ENCODE peak calls at places on chromosomes 4 and X, in five cellular contexts. C, W, S, J and F are unnamed samples.
A peak's percentile ranks its signal among the peaks of the same experiment; 100 is the strongest.

GRCh38 chrX:40504801-40505605 is 75.8 kb upstream of the ATP6AP2 start:
- DNase-seq in J (no peak), C (no peak), W (no peak), S (no peak), F (no peak)

GRCh38 chr4:126777649-126778048 is 855.1 kb upstream of the INTU start:
- DNase-seq in J (no peak), C (no peak), W (no peak), S (no peak), F (no peak)

GRCh38 chrX:34918856-34919255 is 23.7 kb upstream of the FAM47B start:
- DNase-seq in S (no peak), C (no peak), W (no peak), J (no peak), F (no peak)

GRCh38 chrX:1207496-1208025 is 4.9 kb downstream of the CRLF2 start:
- DNase-seq in W (no peak), C (no peak), J (peak; percentile 32), S (no peak), F (no peak)

GRCh38 chr4:81471361-81472248 is at the start of gene RASGEF1B:
- DNase-seq in S (peak; percentile 93), C (no peak), J (peak; percentile 98), W (peak; percentile 94), F (peak; percentile 90)

GRCh38 chr4:1683903-1684755 is at the start of gene FAM53A:
- DNase-seq in S (peak; percentile 97), J (peak; percentile 99), W (peak; percentile 96), C (no peak), F (peak; percentile 89)

GRCh38 chrX:20965270-20966044 is 408.8 kb upstream of the CNKSR2 start:
- DNase-seq in S (no peak), J (no peak), C (no peak), W (no peak), F (no peak)

GRCh38 chr4:1379801-1380331 is 26.4 kb downstream of the NKX1-1 start:
- DNase-seq in J (peak; percentile 61), W (no peak), C (no peak), S (no peak), F (no peak)

GRCh38 chr4:837772-838171 is 11.8 kb upstream of the CPLX1 start:
- DNase-seq in W (no peak), S (no peak), C (no peak), J (no peak), F (no peak)

GRCh38 chrX:148929686-148930085 is 429.3 kb downstream of the AFF2 start:
- DNase-seq in C (no peak), S (no peak), J (no peak), W (no peak), F (no peak)

GRCh38 chr4:88014506-88014905 is 7.1 kb downstream of the PKD2 start:
- DNase-seq in J (no peak), C (no peak), W (no peak), S (no peak), F (no peak)

GRCh38 chr4:7650606-7651400 is 216.1 kb upstream of the PSAPL1 start:
- DNase-seq in J (peak; percentile 68), S (no peak), W (no peak), C (no peak), F (no peak)

GRCh38 chrX:16892504-16893362 is 22.6 kb upstream of the RBBP7 start:
- DNase-seq in J (peak; percentile 74), C (no peak), S (peak; percentile 72), W (peak; percentile 77), F (peak; percentile 42)

GRCh38 chr4:151674804-151675290 is 86.0 kb downstream of the GATB start:
- DNase-seq in J (no peak), C (no peak), W (peak; percentile 56), S (peak; percentile 70), F (peak; percentile 72)

GRCh38 chrX:145843196-145843595 is 25.6 kb downstream of the SLITRK2 start:
- DNase-seq in J (no peak), W (no peak), C (no peak), S (no peak), F (no peak)

GRCh38 chrX:78979789-78980464 is 34.7 kb downstream of the P2RY10 start:
- DNase-seq in W (no peak), C (no peak), J (no peak), S (no peak), F (no peak)

GRCh38 chr4:57490520-57490919 is 380.3 kb upstream of the IGFBP7 start:
- DNase-seq in W (no peak), J (no peak), S (no peak), C (no peak), F (peak; percentile 29)

GRCh38 chr4:100288811-100289529 is 98.7 kb upstream of the DDIT4L start:
- DNase-seq in S (no peak), J (no peak), W (no peak), C (no peak), F (no peak)

GRCh38 chrX:103540145-103540544 is 20.9 kb upstream of the RAB40A start:
- DNase-seq in J (no peak), C (no peak), S (no peak), W (no peak), F (no peak)

GRCh38 chrX:79117078-79117477 is 27.4 kb upstream of the GPR174 start:
- DNase-seq in S (no peak), C (no peak), W (no peak), J (no peak), F (no peak)

GRCh38 chr4:160423879-160424451 is 1321.1 kb downstream of the RAPGEF2 start:
- DNase-seq in S (no peak), W (no peak), J (no peak), C (peak; percentile 1), F (no peak)

GRCh38 chr4:48262484-48262883 is 7.2 kb downstream of the TEC start:
- DNase-seq in C (no peak), W (no peak), S (no peak), J (no peak), F (no peak)

GRCh38 chr4:3201718-3202702 is 46.9 kb upstream of the MSANTD1 start:
- DNase-seq in J (no peak), S (peak; percentile 28), W (peak; percentile 18), C (no peak), F (no peak)

GRCh38 chrX:48958635-48959094 is 1.3 kb upstream of the OTUD5 start:
- DNase-seq in W (peak; percentile 47), J (peak; percentile 83), S (peak; percentile 32), C (no peak), F (peak; percentile 21)

GRCh38 chrX:46819136-46819535 is 17.7 kb upstream of the RP2 start:
- DNase-seq in W (no peak), S (no peak), C (no peak), J (no peak), F (peak; percentile 35)

GRCh38 chrX:9137152-9137551 is 103.2 kb upstream of the FAM9B start:
- DNase-seq in S (no peak), W (no peak), J (no peak), C (no peak), F (no peak)

GRCh38 chrX:123803331-123803983 is 56.4 kb upstream of the XIAP start:
- DNase-seq in C (peak; percentile 68), W (no peak), J (no peak), S (no peak), F (no peak)

GRCh38 chrX:72169008-72169728 is 12.4 kb upstream of the PIN4 start:
- DNase-seq in C (no peak), J (no peak), W (no peak), S (no peak), F (no peak)

DNA sequence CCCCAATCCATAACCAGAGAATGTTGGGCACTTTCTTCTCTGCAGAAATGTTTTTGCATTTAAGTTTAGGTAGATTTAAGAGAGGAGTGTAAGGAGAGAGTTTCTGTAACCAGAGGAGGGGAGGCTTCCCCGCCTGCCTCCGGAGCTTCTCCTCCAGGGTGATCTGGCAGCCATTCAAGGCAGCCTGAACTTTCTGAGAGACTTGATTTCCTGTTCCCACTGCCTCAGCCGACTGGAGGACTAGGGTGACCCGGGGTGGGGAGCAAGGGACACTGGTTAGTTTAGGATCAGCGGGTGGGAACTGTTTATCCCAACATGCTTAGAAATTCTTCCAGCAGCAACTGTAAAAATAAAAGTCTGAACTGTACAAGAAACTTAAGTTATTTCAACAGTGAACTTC is 15.1 kb downstream of the FAM9C start:
- DNase-seq in W (peak; percentile 53), S (peak; percentile 71), C (no peak), J (no peak), F (no peak)
- H3K27ac ChIP-seq in W (peak overlapping the region; percentile 74), S (peak overlapping the region; percentile 73), C (peak overlapping the region; percentile 92), J (peak overlapping the region; percentile 44), F (peak overlapping the region; percentile 82)

GRCh38 chr4:168848112-168848511 is 161.9 kb downstream of the CBR4 start:
- DNase-seq in C (no peak), S (no peak), W (no peak), J (no peak), F (no peak)
- H3K4me1 ChIP-seq in C (peaks cover 3% of the 10 kb centered on the region), S (peaks cover 34% of the 10 kb centered on the region), W (peaks cover 27% of the 10 kb centered on the region), J (peaks cover 18% of the 10 kb centered on the region), F (peaks cover 29% of the 10 kb centered on the region)

DNA sequence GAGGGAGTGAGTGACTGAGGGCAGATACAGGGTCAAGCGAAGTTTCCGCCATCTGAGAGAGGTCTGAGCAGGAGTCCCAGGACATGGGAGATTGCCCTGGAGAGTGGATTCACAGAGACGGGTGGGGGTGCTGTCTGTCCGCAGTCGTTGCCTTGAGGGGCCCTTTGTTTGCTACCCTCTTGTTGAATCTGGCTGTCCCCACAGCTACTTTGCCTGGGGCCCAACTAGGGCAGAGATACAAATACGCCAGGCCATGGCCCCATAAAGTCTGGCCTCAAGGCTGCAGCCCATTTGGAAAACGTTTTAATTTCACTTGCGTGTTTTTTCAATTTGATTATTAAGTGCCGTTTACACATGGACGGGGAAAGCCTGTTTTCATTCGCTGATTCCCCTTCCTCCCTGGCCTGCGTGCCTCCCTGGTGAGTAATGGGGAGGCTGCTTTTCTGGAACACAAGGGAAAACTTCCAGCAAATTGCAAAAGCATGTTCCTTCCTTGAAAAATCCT is 134.4 kb downstream of the SMIM20 start:
- DNase-seq in J (no peak), W (peak; percentile 30), C (no peak), S (no peak), F (no peak)
- TF ChIP-seq POLR2AphosphoS5 in J (no peak), W (no peak), C (no peak), S (peak; percentile 86), F (no peak)

DNA sequence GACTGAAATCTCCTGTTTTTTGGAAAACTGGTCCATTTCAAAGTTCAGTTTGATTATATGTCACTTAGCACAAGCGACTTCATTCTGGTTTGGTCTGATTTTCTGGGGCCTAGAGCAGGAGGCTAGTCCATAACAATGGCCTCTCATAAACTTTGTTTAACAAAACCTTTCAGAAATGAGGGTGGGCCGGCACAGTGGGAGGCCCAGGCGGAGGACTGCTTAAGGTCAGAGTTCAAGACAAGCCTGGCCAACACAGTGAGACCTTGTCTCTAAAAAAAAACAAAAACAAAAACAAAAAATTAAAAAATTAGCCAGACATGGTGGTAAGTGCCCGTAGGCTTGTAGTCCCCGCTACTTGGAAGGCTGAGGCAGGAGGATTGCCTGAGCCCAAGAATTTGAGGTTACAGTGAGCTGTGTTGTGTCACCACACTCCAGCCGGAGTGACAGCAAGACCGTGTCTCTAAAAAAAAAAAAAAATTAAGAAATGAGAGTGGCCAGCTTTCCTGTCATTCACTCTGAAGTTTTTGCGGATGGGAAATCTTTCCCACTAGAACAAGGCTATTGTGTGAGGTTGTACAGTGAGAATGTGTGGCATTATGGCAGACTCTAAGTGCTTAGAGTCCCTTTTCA is 1.2 kb upstream of the PLAC8 start:
- DNase-seq in W (no peak), J (no peak), S (no peak), C (no peak), F (no peak)
- H3K27ac ChIP-seq in W (no peak overlapping the region), J (peak overlapping the region; percentile 94), S (peak overlapping the region; percentile 85), C (peak overlapping the region; percentile 99), F (no peak overlapping the region)

DNA sequence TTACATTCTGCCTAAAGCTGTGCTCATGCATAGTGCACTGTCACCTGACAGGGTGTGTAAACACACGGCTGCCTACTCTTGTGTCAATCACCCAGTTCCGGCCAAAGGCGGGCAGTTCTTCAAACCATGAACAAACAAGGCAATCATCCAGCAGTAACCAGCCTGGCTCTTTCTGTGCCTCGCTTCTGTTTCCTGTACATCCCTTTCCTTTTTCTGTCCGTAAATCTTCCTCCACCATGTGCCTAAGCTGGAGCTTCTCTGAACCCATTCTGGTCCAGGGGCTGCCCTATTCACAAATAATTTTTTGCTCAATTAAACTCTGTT is 60.8 kb upstream of the CBR4 start:
- DNase-seq in S (peak; percentile 72), J (no peak), C (peak; percentile 35), W (peak; percentile 64), F (peak; percentile 71)
- H3K4me1 ChIP-seq in S (peaks cover 6% of the 10 kb centered on the region), J (no peaks in the 10 kb centered on the region), C (peaks cover 11% of the 10 kb centered on the region), W (peaks cover 7% of the 10 kb centered on the region), F (peaks cover 11% of the 10 kb centered on the region)